ENCODE peak calls at places on chromosomes 13 and 19, in nine cellular contexts. I, M, S, H, J, Y, G, E and F are unnamed samples.

GRCh38 chr13:40230833-40231266 is 435.6 kb downstream of the FOXO1 start:
- DNase-seq in I (no peak), M (no peak), S (no peak), H (no peak), J (peak), Y (peak), G (peak), E (no peak), F (no peak)

GRCh38 chr19:52231154-52231565 is 38.2 kb upstream of the ZNF766 start:
- DNase-seq in I (no peak), M (no peak), S (no peak), H (peak), J (peak), Y (no peak), G (peak), E (no peak), F (no peak)

GRCh38 chr19:13902993-13903555 is 2.8 kb downstream of the BRME1 start:
- DNase-seq in I (no peak), M (peak), S (peak), H (no peak), J (no peak), Y (peak), G (peak), E (no peak), F (no peak)

GRCh38 chr19:7197760-7198696 is 96.2 kb downstream of the INSR start:
- DNase-seq in I (peak), M (peak), S (peak), H (peak), J (peak), Y (peak), G (peak), E (peak), F (peak)

GRCh38 chr13:30713133-30713532 is 22.2 kb upstream of the ALOX5AP start:
- DNase-seq in I (no peak), M (no peak), S (no peak), H (no peak), J (peak), Y (peak), G (no peak), E (no peak), F (no peak)

GRCh38 chr13:113113846-113114271 is 8.3 kb downstream of the F7 start:
- DNase-seq in I (no peak), M (no peak), S (no peak), H (no peak), J (peak), Y (no peak), G (no peak), E (no peak), F (no peak)

GRCh38 chr19:2166741-2167738 is 3.3 kb downstream of the DOT1L start:
- DNase-seq in I (peak), M (peak), S (no peak), H (peak), J (peak), Y (no peak), G (peak), E (peak), F (no peak)

GRCh38 chr13:109447667-109448066 is 338.7 kb downstream of the IRS2 start:
- DNase-seq in I (no peak), M (no peak), S (no peak), H (no peak), J (no peak), Y (no peak), G (no peak), E (no peak), F (no peak)

GRCh38 chr19:19337120-19337519 is 16.5 kb downstream of the MAU2 start:
- DNase-seq in I (no peak), M (peak), S (no peak), H (no peak), J (no peak), Y (no peak), G (no peak), E (no peak), F (no peak)

GRCh38 chr13:80408270-80408669 is 67.3 kb upstream of the SPRY2 start:
- DNase-seq in I (no peak), M (peak), S (no peak), H (no peak), J (no peak), Y (peak), G (peak), E (no peak), F (no peak)
- TF ChIP-seq CTCF in I (no peak), M (peak), S (no peak), H (no peak), J (no peak), Y (no peak), G (peak), E (no peak), F (no peak)

GRCh38 chr19:36331353-36332228 is 47.4 kb downstream of the ZFP14 start:
- DNase-seq in I (peak), M (peak), S (peak), H (peak), J (peak), Y (no peak), G (peak), E (peak), F (peak)
- TF ChIP-seq CTCF in I (no peak), M (no peak), S (no peak), H (no peak), J (no peak), Y (no peak), G (no peak), E (no peak), F (no peak)

GRCh38 chr13:107373551-107373950 is 805.6 kb upstream of the ARGLU1 start:
- DNase-seq in I (no peak), M (peak), S (no peak), H (peak), J (no peak), Y (peak), G (peak), E (peak), F (no peak)
- TF ChIP-seq CTCF in I (peak), M (peak), S (peak), H (peak), J (peak), Y (peak), G (peak), E (peak), F (peak)

GRCh38 chr13:46150134-46150693 is 31.8 kb downstream of the LCP1 start:
- DNase-seq in I (no peak), M (no peak), S (no peak), H (no peak), J (no peak), Y (no peak), G (no peak), E (no peak), F (no peak)

GRCh38 chr13:46145950-46146349 is 36.0 kb downstream of the LCP1 start:
- DNase-seq in I (no peak), M (no peak), S (no peak), H (no peak), J (no peak), Y (no peak), G (no peak), E (no peak), F (no peak)

GRCh38 chr13:46143239-46143701 is 38.4 kb upstream of the CPB2 start:
- DNase-seq in I (no peak), M (no peak), S (no peak), H (no peak), J (no peak), Y (no peak), G (peak), E (no peak), F (no peak)

GRCh38 chr13:46149272-46150133 is 32.5 kb downstream of the LCP1 start:
- DNase-seq in I (no peak), M (no peak), S (no peak), H (peak), J (no peak), Y (no peak), G (peak), E (no peak), F (no peak)

GRCh38 chr13:46146898-46147297 is 35.1 kb downstream of the LCP1 start:
- DNase-seq in I (no peak), M (peak), S (no peak), H (no peak), J (peak), Y (no peak), G (no peak), E (no peak), F (no peak)
- TF ChIP-seq CTCF in I (no peak), M (peak), S (no peak), H (no peak), J (peak), Y (no peak), G (peak), E (peak), F (peak)

DNA sequence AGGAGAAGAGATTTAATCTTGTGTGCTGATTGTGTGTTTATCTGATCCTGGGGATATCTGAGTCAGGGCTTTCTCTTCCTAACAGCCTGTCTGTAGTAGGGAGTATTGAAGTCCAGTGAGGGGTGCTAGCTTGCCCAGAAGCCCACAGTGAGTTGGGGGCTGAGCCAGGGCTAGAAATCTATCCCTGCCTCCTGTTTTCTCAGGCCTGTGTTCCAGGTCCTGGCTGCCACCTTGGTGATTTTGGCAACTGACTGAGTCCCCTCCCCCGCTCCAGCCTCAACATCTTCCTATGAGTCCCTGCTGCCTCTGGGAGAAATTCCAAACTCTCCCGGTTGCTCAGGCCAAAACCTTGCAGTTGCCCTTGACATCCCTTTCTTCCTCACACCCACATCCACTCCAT is 7.7 kb upstream of the NOVA2 start:
- DNase-seq in I (no peak), M (peak), S (no peak), H (no peak), J (peak), Y (no peak), G (no peak), E (no peak), F (no peak)
- TF ChIP-seq CTCF in I (no peak), M (no peak), S (no peak), H (no peak), J (no peak), Y (no peak), G (no peak), E (no peak), F (no peak)

GRCh38 chr19:15454371-15454800 is 4.6 kb upstream of the WIZ start:
- DNase-seq in I (no peak), M (no peak), S (no peak), H (no peak), J (no peak), Y (no peak), G (no peak), E (no peak), F (no peak)
- TF ChIP-seq CTCF in I (no peak), M (peak), S (peak), H (no peak), J (no peak), Y (peak), G (peak), E (no peak), F (no peak)

GRCh38 chr13:94417294-94417693 is 62.2 kb downstream of the DCT start:
- DNase-seq in I (no peak), M (no peak), S (no peak), H (no peak), J (no peak), Y (no peak), G (no peak), E (no peak), F (no peak)

GRCh38 chr13:94415484-94415883 is 64.0 kb downstream of the DCT start:
- DNase-seq in I (no peak), M (no peak), S (no peak), H (no peak), J (no peak), Y (no peak), G (no peak), E (no peak), F (no peak)

GRCh38 chr13:94414141-94414540 is 65.3 kb downstream of the DCT start:
- DNase-seq in I (no peak), M (no peak), S (no peak), H (no peak), J (no peak), Y (no peak), G (no peak), E (no peak), F (no peak)

GRCh38 chr13:94419304-94419943 is 60.1 kb downstream of the DCT start:
- DNase-seq in I (no peak), M (no peak), S (no peak), H (peak), J (no peak), Y (peak), G (peak), E (no peak), F (no peak)

DNA sequence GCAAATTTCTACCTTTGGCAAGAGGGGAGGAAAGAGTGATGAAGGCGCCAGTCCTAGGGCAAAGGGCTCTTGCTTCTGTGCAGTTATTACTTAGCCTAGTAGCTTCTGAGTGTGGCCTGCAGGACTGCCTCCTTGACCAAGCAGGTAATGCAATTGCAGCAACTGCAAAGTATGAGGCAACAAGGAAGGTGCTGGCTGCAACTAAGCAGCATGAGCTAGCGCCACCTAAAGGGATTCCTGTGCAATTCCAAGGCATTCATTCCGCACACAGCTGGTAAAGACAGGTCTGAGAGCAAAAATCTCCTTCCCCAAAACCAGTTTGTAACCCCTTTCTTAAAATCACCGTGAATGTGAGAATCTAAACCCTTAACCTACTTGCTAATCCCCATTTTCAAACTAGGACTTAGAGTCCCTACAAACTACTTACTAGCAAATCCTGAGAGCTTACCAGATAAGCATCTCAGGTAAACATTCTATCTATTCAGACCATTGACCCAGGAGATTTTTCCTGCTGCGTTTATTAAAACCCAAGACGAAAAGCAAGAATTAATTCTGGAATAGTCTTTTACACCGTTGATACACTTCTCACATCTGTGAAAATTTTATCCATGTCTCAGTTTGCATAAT is 62.9 kb downstream of the DCT start:
- DNase-seq in I (no peak), M (peak), S (peak), H (peak), J (no peak), Y (peak), G (peak), E (no peak), F (no peak)
- TF ChIP-seq CTCF in I (no peak), M (peak), S (peak), H (peak), J (no peak), Y (peak), G (peak), E (peak), F (peak)

DNA sequence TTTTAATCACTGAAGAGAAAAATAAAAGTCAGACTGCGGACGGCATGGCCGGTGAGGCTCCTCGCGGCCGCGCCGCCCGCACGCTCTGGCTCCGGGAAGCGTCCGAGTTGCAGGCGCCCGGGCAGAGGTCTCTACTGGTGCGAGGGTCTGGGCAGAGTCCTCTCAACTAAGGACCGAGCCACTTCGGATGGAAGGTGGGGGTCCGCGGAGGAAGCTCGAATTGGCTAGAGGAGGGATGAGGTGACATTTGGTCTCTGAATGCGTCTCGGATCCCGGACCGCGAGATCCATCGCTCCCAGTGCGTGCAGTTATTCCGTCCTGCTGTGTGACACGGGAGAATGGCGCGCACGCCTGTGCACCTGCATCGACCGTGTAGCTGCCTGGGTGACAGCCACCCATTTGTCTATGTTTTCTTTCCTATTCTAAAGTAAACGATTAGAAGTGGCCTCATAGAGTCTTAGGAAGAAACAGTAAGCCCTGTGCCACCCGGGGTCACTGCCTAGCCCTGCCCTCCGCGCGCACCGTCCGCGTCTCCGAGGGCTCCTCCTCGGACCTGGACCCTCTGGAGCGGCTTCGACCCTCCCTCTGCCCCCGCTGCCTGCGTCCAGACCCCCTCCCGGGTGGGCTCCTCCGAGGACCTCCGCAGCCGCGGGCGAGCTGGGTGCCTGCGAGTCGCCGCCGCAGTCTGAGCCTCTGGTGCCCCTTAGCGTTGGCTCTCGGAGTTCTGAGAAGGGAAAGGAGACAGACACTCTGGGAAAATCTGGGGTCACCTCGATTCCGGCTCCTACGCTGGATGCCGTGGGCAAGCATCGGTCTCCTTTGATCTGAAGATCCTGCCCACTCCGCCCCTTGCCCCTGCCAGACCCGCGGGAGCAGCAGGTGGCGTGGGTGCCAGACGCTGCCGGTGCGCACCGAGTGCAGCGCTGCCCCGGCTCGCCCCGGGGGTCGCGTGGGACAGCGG is 347.4 kb downstream of the LIG4 start:
- DNase-seq in I (no peak), M (peak), S (no peak), H (peak), J (no peak), Y (no peak), G (peak), E (no peak), F (no peak)
- TF ChIP-seq CTCF in I (no peak), M (peak), S (no peak), H (peak), J (no peak), Y (no peak), G (peak), E (peak), F (peak)

DNA sequence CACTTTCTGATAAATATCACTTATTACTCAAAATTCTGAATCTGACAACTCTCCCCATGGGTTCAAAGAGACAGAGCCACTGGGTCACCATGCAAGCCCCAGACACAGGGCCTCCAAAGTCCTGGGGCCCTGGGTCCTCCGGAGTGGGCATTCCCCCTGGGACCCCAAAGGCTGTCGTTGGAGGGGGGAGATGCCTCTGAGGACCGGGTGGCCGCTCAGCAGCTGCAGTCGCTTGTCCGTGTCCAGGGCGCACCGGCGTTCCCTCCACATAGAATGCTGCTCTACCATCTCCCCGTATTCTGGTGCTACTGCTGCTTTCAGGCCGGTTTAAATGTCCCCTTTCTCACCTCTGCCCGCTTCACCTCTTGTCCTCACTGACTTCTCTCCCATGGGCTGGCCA is 246.1 kb downstream of the TEX29 start:
- DNase-seq in I (no peak), M (no peak), S (no peak), H (no peak), J (no peak), Y (no peak), G (no peak), E (no peak), F (no peak)
- TF ChIP-seq CTCF in I (no peak), M (no peak), S (no peak), H (no peak), J (no peak), Y (no peak), G (no peak), E (no peak), F (no peak)

DNA sequence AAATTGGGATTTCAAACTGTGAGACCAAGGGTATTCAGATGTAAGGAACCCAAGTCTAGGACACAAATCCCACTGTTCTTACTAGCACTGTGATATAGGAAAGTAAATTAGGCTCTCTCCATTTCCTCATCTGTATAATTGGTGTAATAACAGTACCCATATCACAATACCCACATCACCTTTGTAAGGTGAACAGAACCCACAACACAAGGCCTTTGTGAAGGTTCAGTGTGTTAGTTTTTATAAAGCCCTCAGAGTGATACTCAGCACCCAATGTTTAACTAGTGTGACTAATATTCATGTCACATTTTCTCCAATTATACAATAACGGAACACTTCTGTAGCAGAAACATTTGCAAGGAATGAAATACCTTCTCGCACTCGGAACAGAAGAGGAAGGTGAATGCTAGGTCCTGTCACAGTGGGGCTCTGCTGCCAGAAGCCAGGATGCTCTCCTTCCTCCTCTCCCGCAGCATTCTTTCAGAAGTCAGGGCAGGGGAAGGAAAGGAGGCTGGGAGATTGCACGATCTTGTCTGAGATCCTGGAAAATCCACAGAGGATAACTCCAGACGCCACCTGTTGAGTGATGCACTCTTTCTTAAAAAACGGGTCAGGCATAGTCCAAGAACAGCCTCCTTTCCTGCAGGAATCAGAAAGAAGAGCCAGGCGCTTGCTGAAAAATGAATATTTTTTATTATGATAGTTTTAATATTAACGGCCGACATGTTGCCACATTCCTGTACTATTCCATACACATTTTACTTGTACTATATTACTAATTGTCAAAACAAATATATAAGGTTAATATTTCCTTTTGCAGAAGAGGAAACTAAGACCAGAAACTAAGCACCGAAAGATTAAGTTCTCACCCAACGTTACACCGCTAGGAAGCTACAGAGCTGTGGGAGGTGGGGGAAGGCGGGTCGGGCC is 762 bp downstream of the ZNF45 start:
- DNase-seq in I (no peak), M (peak), S (no peak), H (peak), J (no peak), Y (peak), G (peak), E (no peak), F (no peak)
- TF ChIP-seq CTCF in I (no peak), M (no peak), S (peak), H (peak), J (no peak), Y (no peak), G (no peak), E (peak), F (no peak)